ENCODE peak calls at places on chromosomes 7 and 10, in seven cellular contexts. Q, Y, O, U, Z, L and R are unnamed samples.

GRCh38 chr10:98312349-98312748 is 44.4 kb upstream of the LOXL4 start:
- DNase-seq in Z (no peak), U (no peak), Q (no peak), Y (no peak), L (no peak), O (no peak), R (no peak)

GRCh38 chr7:51064688-51065087 is 251.9 kb downstream of the COBL start:
- DNase-seq in Q (no peak), Y (no peak), O (no peak), Z (no peak), L (no peak), U (no peak), R (no peak)

GRCh38 chr7:156005202-156005821 is 193.0 kb upstream of the SHH start:
- DNase-seq in Q (no peak), U (no peak), O (no peak), Y (no peak), Z (no peak), L (no peak), R (no peak)

GRCh38 chr10:122461367-122461728 is at the start of gene HTRA1:
- DNase-seq in Z (peak; percentile 68), Y (peak; percentile 64), Q (no peak), U (no peak), L (peak; percentile 86), O (peak; percentile 88), R (peak; percentile 75)

GRCh38 chr10:29328988-29329387 is 40.1 kb downstream of the LYZL1 start:
- DNase-seq in Q (no peak), U (no peak), Y (no peak), L (no peak), O (no peak), Z (no peak), R (no peak)

GRCh38 chr7:154186811-154187210 is 134.6 kb downstream of the DPP6 start:
- DNase-seq in Q (no peak), L (no peak), O (no peak), Y (no peak), U (no peak), Z (no peak), R (no peak)

GRCh38 chr7:139618482-139619366 is 95.2 kb downstream of the CLEC2L start:
- DNase-seq in Y (peak; percentile 41), U (peak; percentile 50), Q (no peak), O (peak; percentile 66), Z (peak; percentile 30), L (peak; percentile 40), R (no peak)

GRCh38 chr10:122327237-122328206 is 47.0 kb upstream of the PLEKHA1 start:
- DNase-seq in Y (no peak), Q (no peak), U (no peak), O (no peak), Z (no peak), L (no peak), R (no peak)

GRCh38 chr10:23157691-23158369 is 34.3 kb upstream of the PTF1A start:
- DNase-seq in Y (no peak), O (no peak), L (no peak), Q (no peak), U (no peak), Z (peak; percentile 38), R (no peak)

GRCh38 chr10:52805414-52806285 is 33.1 kb upstream of the MBL2 start:
- DNase-seq in Z (no peak), Q (no peak), U (no peak), L (no peak), Y (no peak), O (no peak), R (no peak)

GRCh38 chr7:50652400-50653115 is 87.4 kb upstream of the DDC start:
- DNase-seq in L (no peak), Z (no peak), O (no peak), U (no peak), Y (no peak), Q (no peak), R (peak; percentile 21)

GRCh38 chr10:117488004-117488403 is 54.5 kb upstream of the EMX2 start:
- DNase-seq in O (no peak), Q (no peak), Z (no peak), U (no peak), Y (no peak), L (no peak), R (no peak)

GRCh38 chr7:19442016-19442785 is 266.6 kb downstream of the POLR1F start:
- DNase-seq in O (no peak), Y (no peak), Z (peak; percentile 61), L (no peak), U (no peak), Q (no peak), R (no peak)

GRCh38 chr10:86642499-86642898 is 11.8 kb upstream of the OPN4 start:
- DNase-seq in U (no peak), Z (peak; percentile 68), L (no peak), Y (no peak), Q (no peak), O (no peak), R (no peak)

GRCh38 chr7:107579881-107580715 is at the start of gene BCAP29:
- DNase-seq in L (peak; percentile 84), O (peak; percentile 79), Y (peak; percentile 68), Q (peak; percentile 4), U (peak; percentile 31), Z (no peak), R (peak; percentile 54)

GRCh38 chr7:14013880-14014279 is 24.4 kb upstream of the ETV1 start:
- DNase-seq in O (no peak), Z (no peak), L (no peak), U (no peak), Q (no peak), Y (no peak), R (no peak)

GRCh38 chr7:81693080-81693479 is 76.8 kb downstream of the HGF start:
- DNase-seq in O (no peak), Y (no peak), Z (no peak), Q (no peak), U (no peak), L (no peak), R (no peak)

GRCh38 chr7:129496653-129497052 is 5.7 kb upstream of the SMKR1 start:
- DNase-seq in O (no peak), Z (no peak), U (no peak), Q (no peak), L (no peak), Y (no peak), R (no peak)

GRCh38 chr7:13126347-13126746 is 438.9 kb downstream of the ARL4A start:
- DNase-seq in Z (no peak), O (no peak), Y (no peak), U (no peak), L (no peak), Q (no peak), R (no peak)

GRCh38 chr7:46754135-46754730 is 827.7 kb downstream of the TNS3 start:
- DNase-seq in U (no peak), Y (no peak), Q (no peak), L (no peak), O (no peak), Z (peak; percentile 53), R (no peak)

GRCh38 chr7:134709197-134709596 is 62.5 kb downstream of the BPGM start:
- DNase-seq in L (no peak), O (no peak), Q (no peak), U (no peak), Z (no peak), Y (no peak), R (no peak)

GRCh38 chr10:32983333-32983909 is 25.4 kb upstream of the ITGB1 start:
- DNase-seq in L (no peak), Y (no peak), Q (no peak), U (no peak), Z (peak; percentile 85), O (no peak), R (no peak)

GRCh38 chr7:3607847-3608246 is 306.8 kb downstream of the SDK1 start:
- DNase-seq in L (no peak), U (no peak), O (no peak), Q (no peak), Y (no peak), Z (no peak), R (no peak)

GRCh38 chr7:3605222-3605621 is 304.2 kb downstream of the SDK1 start:
- DNase-seq in Q (no peak), U (no peak), L (no peak), Z (no peak), O (no peak), Y (no peak), R (no peak)

GRCh38 chr7:3606436-3606835 is 305.4 kb downstream of the SDK1 start:
- DNase-seq in L (no peak), O (no peak), Q (no peak), Z (no peak), Y (no peak), U (no peak), R (no peak)
- TF ChIP-seq CTCF in L (no peak), O (no peak), Q (no peak), Z (no peak), Y (no peak), U (no peak), R (no peak)

GRCh38 chr10:126063353-126063791 is 167.0 kb downstream of the FANK1 start:
- DNase-seq in O (no peak), L (no peak), Z (peak; percentile 79), Q (no peak), U (no peak), Y (no peak), R (no peak)
- H3K27ac ChIP-seq in O (no peak overlapping the region), L (peak overlapping the region; percentile 73), Z (peak overlapping the region; percentile 65), Q (no peak overlapping the region), U (no peak overlapping the region), Y (no peak overlapping the region), R (peak overlapping the region; percentile 58)

GRCh38 chr7:142925413-142925812 is 8.1 kb downstream of the TRPV5 start:
- DNase-seq in O (no peak), Q (no peak), Z (no peak), L (no peak), Y (no peak), U (no peak), R (no peak)
- TF ChIP-seq CTCF in O (no peak), Q (no peak), Z (no peak), L (no peak), Y (no peak), U (no peak), R (no peak)

GRCh38 chr10:62766383-62766782 is 38.1 kb upstream of the ADO start:
- DNase-seq in L (no peak), Y (no peak), Z (no peak), U (no peak), O (no peak), Q (no peak), R (no peak)

GRCh38 chr10:62778125-62778524 is 26.4 kb upstream of the ADO start:
- DNase-seq in U (no peak), Q (no peak), Y (no peak), Z (no peak), O (no peak), L (no peak), R (no peak)

GRCh38 chr10:62769574-62770242 is 34.8 kb upstream of the ADO start:
- DNase-seq in O (no peak), Y (no peak), Q (no peak), Z (no peak), L (no peak), U (no peak), R (no peak)

DNA sequence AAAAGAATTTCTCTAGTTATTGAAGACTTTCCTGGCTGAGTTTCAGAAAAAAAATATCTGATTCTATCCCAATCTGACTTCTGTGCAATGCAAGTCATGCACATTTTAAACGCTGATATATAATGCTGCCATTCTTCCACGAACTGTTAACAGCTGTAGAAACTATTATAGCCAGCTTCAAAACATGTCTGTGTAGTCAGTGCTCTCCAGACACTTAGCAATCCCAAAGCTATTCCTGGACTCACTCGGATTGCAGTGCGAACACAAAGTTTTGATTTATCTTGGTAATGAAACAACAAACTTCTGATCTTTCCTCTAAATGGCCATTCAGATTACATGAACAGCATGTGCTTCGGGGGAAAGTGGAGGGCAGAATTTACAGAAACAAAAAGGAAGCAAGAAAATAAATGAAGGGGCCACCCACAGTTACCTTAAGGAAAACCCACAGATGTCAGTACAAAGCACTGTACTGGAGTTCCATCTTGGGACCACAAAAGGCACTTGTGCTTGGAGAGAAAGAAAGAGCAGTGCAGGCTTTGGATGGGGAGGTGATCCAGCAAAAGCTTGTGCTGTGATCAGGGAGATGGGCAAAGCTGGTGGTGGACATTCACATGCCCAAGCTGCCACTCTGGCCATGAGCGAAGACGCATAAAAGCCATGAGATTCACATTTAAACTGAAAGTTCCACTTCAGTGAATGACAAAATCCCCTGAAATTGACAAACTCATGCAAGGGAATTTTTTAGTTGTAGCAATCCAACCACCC is 32.2 kb upstream of the ADO start:
- DNase-seq in L (no peak), U (no peak), O (no peak), Q (no peak), Z (no peak), Y (no peak), R (no peak)
- H3K27ac ChIP-seq in L (peak overlapping the region; percentile 9), U (no peak overlapping the region), O (no peak overlapping the region), Q (no peak overlapping the region), Z (no peak overlapping the region), Y (no peak overlapping the region), R (no peak overlapping the region)